ENCODE peak calls at places on chromosomes 5 and 9, in nine cellular contexts. D is stomach; O is aorta; L is cardiac fibroblast; X is uterus; C is stimulated activated CD4-positive, alpha-beta T cell treated with anti-CD3 and anti-CD28 coated beads, Interleukin-4, amount 100 ng/mL, for 4 hours; Y is GM12865; E is NCI-H1105; G is AG08396. U is an unnamed sample.

GRCh38 chr9:122320346-122320995 is 50.4 kb upstream of the PTGS1 start:
- DNase-seq in D (no peak), O (no peak), L (no peak), X (no peak), C (no peak), Y (no peak), E (no peak), G (no peak), U (no peak)

GRCh38 chr9:135379540-135380267 is 99.9 kb upstream of the PPP1R26 start:
- DNase-seq in D (no peak), O (no peak), L (no peak), X (no peak), C (no peak), Y (peak), E (no peak), G (no peak), U (no peak)

GRCh38 chr9:93062364-93062763 is 3.9 kb downstream of the SUSD3 start:
- DNase-seq in D (no peak), O (no peak), L (no peak), X (no peak), C (no peak), Y (peak), E (no peak), G (no peak), U (peak)

GRCh38 chr5:172658869-172659513 is 17.9 kb downstream of the NEURL1B start:
- DNase-seq in D (peak), O (peak), L (no peak), X (peak), C (no peak), Y (no peak), E (no peak), G (no peak), U (no peak)

GRCh38 chr9:90546200-90546599 is 96.4 kb downstream of the DIRAS2 start:
- DNase-seq in D (no peak), O (no peak), L (peak), X (no peak), C (no peak), Y (peak), E (peak), G (no peak), U (peak)

GRCh38 chr5:88847410-88847809 is 35.6 kb downstream of the MEF2C start:
- DNase-seq in D (no peak), O (no peak), L (no peak), X (no peak), C (no peak), Y (no peak), E (no peak), G (no peak), U (no peak)

GRCh38 chr9:124820606-124821246 is 32.5 kb upstream of the WDR38 start:
- DNase-seq in D (no peak), O (peak), L (no peak), X (no peak), C (no peak), Y (no peak), E (no peak), G (no peak), U (no peak)

GRCh38 chr9:6787793-6788174 is 30.0 kb downstream of the KDM4C start:
- DNase-seq in D (no peak), O (no peak), L (no peak), X (no peak), C (no peak), Y (no peak), E (no peak), G (no peak), U (no peak)

GRCh38 chr5:65198777-65199120 is 283.0 kb downstream of the ADAMTS6 start:
- DNase-seq in D (no peak), O (no peak), L (peak), X (no peak), C (no peak), Y (no peak), E (no peak), G (peak), U (no peak)

GRCh38 chr5:171342362-171343111 is 33.5 kb downstream of the TLX3 start:
- DNase-seq in D (peak), O (no peak), L (peak), X (no peak), C (no peak), Y (peak), E (no peak), G (peak), U (peak)

GRCh38 chr9:120214331-120214730 is 365.6 kb downstream of the CDK5RAP2 start:
- DNase-seq in D (no peak), O (no peak), L (no peak), X (no peak), C (no peak), Y (no peak), E (no peak), G (no peak), U (no peak)

GRCh38 chr5:76657091-76657490 is 33.9 kb upstream of the F2RL2 start:
- DNase-seq in D (no peak), O (no peak), L (no peak), X (no peak), C (no peak), Y (no peak), E (no peak), G (no peak), U (no peak)

GRCh38 chr5:100762163-100762562 is 140.9 kb downstream of the ST8SIA4 start:
- DNase-seq in D (no peak), O (no peak), L (peak), X (no peak), C (no peak), Y (no peak), E (no peak), G (no peak), U (no peak)

GRCh38 chr5:54589786-54590185 is 72.2 kb downstream of the SNX18 start:
- DNase-seq in D (no peak), O (no peak), L (no peak), X (no peak), C (no peak), Y (no peak), E (no peak), G (no peak), U (no peak)

GRCh38 chr9:125950880-125951471 is 203.8 kb downstream of the PBX3 start:
- DNase-seq in D (no peak), O (no peak), L (no peak), X (no peak), C (no peak), Y (no peak), E (no peak), G (no peak), U (peak)

GRCh38 chr5:155091063-155091648 is 77.6 kb downstream of the KIF4B start:
- DNase-seq in D (no peak), O (no peak), L (no peak), X (no peak), C (no peak), Y (no peak), E (no peak), G (no peak), U (no peak)

GRCh38 chr5:76450059-76450458 is 47.0 kb downstream of the IQGAP2 start:
- DNase-seq in D (no peak), O (no peak), L (no peak), X (no peak), C (no peak), Y (no peak), E (no peak), G (no peak), U (no peak)

GRCh38 chr5:5512496-5512895 is 90.0 kb downstream of the ICE1 start:
- DNase-seq in D (no peak), O (no peak), L (no peak), X (no peak), C (no peak), Y (no peak), E (no peak), G (no peak), U (no peak)

GRCh38 chr5:157602505-157602904 is 26.9 kb upstream of the ADAM19 start:
- DNase-seq in D (no peak), O (no peak), L (peak), X (no peak), C (peak), Y (peak), E (no peak), G (no peak), U (no peak)

GRCh38 chr5:129853588-129853987 is 50.7 kb upstream of the CHSY3 start:
- DNase-seq in D (no peak), O (no peak), L (no peak), X (no peak), C (no peak), Y (no peak), E (no peak), G (no peak), U (no peak)

GRCh38 chr5:124747770-124748686 is 1.6 kb upstream of the ZNF608 start:
- DNase-seq in D (no peak), O (no peak), L (no peak), X (no peak), C (no peak), Y (peak), E (no peak), G (no peak), U (no peak)

GRCh38 chr9:123129411-123129810 is 95.9 kb downstream of the GPR21 start:
- DNase-seq in D (no peak), O (no peak), L (no peak), X (no peak), C (no peak), Y (no peak), E (no peak), G (no peak), U (no peak)

U was measured in GM23338.